ENCODE peak calls at places on chromosomes 12 and 14, in seven cellular contexts. O is MM.1S; F is heart left ventricle; U is heart right ventricle; K is naive thymus-derived CD4-positive, alpha-beta T cell; W is CD8-positive, alpha-beta memory T cell; Q is lower lobe of right lung. Y is an unnamed sample. For H3K4me1, the result is how much of the 10 kb centered on the place peaks cover.

GRCh38 chr12:48917857-48918537 is 7.3 kb downstream of the FKBP11 start:
- DNase-seq in O (peak), F (no peak), U (no peak), K (peak), W (peak), Q (no peak), Y (no peak)

GRCh38 chr12:1473418-1473817 is 121.0 kb downstream of the FBXL14 start:
- DNase-seq in O (no peak), F (no peak), U (peak), K (peak), W (peak), Q (no peak), Y (no peak)

GRCh38 chr12:113788020-113788856 is 177.9 kb downstream of the RBM19 start:
- DNase-seq in O (no peak), F (no peak), U (no peak), K (no peak), W (no peak), Q (no peak), Y (no peak)

GRCh38 chr12:5716991-5717390 is 228.1 kb downstream of the ANO2 start:
- DNase-seq in O (no peak), F (no peak), U (no peak), K (no peak), W (no peak), Q (no peak), Y (no peak)

GRCh38 chr12:109937371-109937770 is 37.3 kb downstream of the TCHP start:
- DNase-seq in O (no peak), F (no peak), U (no peak), K (no peak), W (no peak), Q (no peak), Y (no peak)

GRCh38 chr12:1993341-1993740 is 10.9 kb downstream of the DCP1B start:
- DNase-seq in O (no peak), F (no peak), U (no peak), K (no peak), W (no peak), Q (no peak), Y (peak)

GRCh38 chr14:95275507-95275906 is 44.2 kb downstream of the CLMN start:
- DNase-seq in O (no peak), F (no peak), U (no peak), K (no peak), W (no peak), Q (no peak), Y (no peak)

GRCh38 chr12:132071001-132071810 is 72.9 kb downstream of the DDX51 start:
- DNase-seq in O (no peak), F (no peak), U (no peak), K (no peak), W (no peak), Q (no peak), Y (no peak)

GRCh38 chr12:7395950-7396349 is 48.0 kb downstream of the CD163L1 start:
- DNase-seq in O (no peak), F (no peak), U (no peak), K (no peak), W (no peak), Q (no peak), Y (no peak)

GRCh38 chr14:88831285-88831684 is 6.8 kb downstream of the TTC8 start:
- DNase-seq in O (no peak), F (no peak), U (no peak), K (no peak), W (no peak), Q (no peak), Y (peak)

GRCh38 chr14:92258934-92259333 is 64.0 kb upstream of the SLC24A4 start:
- DNase-seq in O (no peak), F (no peak), U (no peak), K (no peak), W (no peak), Q (no peak), Y (no peak)

GRCh38 chr14:38808734-38809455 is 294.1 kb downstream of the SEC23A start:
- DNase-seq in O (no peak), F (no peak), U (no peak), K (no peak), W (no peak), Q (no peak), Y (no peak)

GRCh38 chr12:19430988-19431387 is 8.3 kb upstream of the AEBP2 start:
- DNase-seq in O (no peak), F (no peak), U (no peak), K (no peak), W (no peak), Q (no peak), Y (no peak)

GRCh38 chr12:116455540-116456306 is 103.5 kb upstream of the MAP1LC3B2 start:
- DNase-seq in O (no peak), F (peak), U (peak), K (no peak), W (no peak), Q (no peak), Y (peak)

GRCh38 chr12:54988402-54989054 is 4.0 kb upstream of the TESPA1 start:
- DNase-seq in O (peak), F (peak), U (peak), K (no peak), W (no peak), Q (peak), Y (no peak)

GRCh38 chr12:120642806-120643205 is 2.4 kb downstream of the CABP1 start:
- DNase-seq in O (no peak), F (no peak), U (no peak), K (no peak), W (no peak), Q (no peak), Y (no peak)

GRCh38 chr12:56541610-56542009 is 20.0 kb downstream of the RBMS2 start:
- DNase-seq in O (no peak), F (no peak), U (no peak), K (no peak), W (no peak), Q (no peak), Y (no peak)

GRCh38 chr14:75289840-75290388 is 11.3 kb downstream of the FOS start:
- DNase-seq in O (no peak), F (no peak), U (no peak), K (no peak), W (no peak), Q (no peak), Y (no peak)

GRCh38 chr14:83071888-83072501 is 1538.3 kb upstream of the SEL1L start:
- DNase-seq in O (peak), F (no peak), U (no peak), K (no peak), W (no peak), Q (no peak), Y (no peak)

GRCh38 chr12:69345077-69345476 is 3.1 kb upstream of the LYZ start:
- DNase-seq in O (no peak), F (no peak), U (no peak), K (no peak), W (no peak), Q (no peak), Y (no peak)

GRCh38 chr14:41362134-41362533 is 244.5 kb upstream of the LRFN5 start:
- DNase-seq in O (no peak), F (no peak), U (no peak), K (no peak), W (no peak), Q (no peak), Y (no peak)

GRCh38 chr12:7937867-7938506 is 2.0 kb upstream of the SLC2A3 start:
- DNase-seq in O (no peak), F (no peak), U (no peak), K (no peak), W (no peak), Q (no peak), Y (peak)

GRCh38 chr14:81453166-81453766 is 53.1 kb upstream of the STON2 start:
- DNase-seq in O (peak), F (no peak), U (no peak), K (peak), W (peak), Q (no peak), Y (no peak)

GRCh38 chr12:113310489-113310888 is 24.4 kb downstream of the SLC8B1 start:
- DNase-seq in O (no peak), F (no peak), U (no peak), K (no peak), W (no peak), Q (no peak), Y (peak)

DNA sequence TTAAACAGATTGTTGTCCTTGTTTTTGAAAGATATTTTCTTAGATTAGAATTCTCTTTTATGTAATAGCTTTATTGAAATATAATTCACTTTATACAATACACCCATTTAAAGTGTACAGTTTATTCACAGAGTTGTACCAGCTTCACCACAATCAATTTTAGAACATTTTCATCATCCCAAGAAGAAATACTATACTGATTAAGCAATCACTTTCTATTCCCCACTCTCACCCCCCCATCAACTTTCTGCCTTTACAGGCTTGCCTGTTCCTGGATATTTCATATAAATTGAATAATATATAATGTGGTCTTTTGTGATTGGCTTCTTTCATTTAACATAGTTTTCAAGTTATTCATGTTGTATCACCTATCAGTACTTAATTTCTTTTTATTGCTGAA is 44.4 kb downstream of the ARHGAP5 start:
- DNase-seq in O (no peak), F (no peak), U (no peak), K (no peak), W (no peak), Q (no peak), Y (no peak)
- H3K4me1 ChIP-seq in O (under half), F (under half), U (under half), K (under half), W (under half), Q (under half), Y (under half)

DNA sequence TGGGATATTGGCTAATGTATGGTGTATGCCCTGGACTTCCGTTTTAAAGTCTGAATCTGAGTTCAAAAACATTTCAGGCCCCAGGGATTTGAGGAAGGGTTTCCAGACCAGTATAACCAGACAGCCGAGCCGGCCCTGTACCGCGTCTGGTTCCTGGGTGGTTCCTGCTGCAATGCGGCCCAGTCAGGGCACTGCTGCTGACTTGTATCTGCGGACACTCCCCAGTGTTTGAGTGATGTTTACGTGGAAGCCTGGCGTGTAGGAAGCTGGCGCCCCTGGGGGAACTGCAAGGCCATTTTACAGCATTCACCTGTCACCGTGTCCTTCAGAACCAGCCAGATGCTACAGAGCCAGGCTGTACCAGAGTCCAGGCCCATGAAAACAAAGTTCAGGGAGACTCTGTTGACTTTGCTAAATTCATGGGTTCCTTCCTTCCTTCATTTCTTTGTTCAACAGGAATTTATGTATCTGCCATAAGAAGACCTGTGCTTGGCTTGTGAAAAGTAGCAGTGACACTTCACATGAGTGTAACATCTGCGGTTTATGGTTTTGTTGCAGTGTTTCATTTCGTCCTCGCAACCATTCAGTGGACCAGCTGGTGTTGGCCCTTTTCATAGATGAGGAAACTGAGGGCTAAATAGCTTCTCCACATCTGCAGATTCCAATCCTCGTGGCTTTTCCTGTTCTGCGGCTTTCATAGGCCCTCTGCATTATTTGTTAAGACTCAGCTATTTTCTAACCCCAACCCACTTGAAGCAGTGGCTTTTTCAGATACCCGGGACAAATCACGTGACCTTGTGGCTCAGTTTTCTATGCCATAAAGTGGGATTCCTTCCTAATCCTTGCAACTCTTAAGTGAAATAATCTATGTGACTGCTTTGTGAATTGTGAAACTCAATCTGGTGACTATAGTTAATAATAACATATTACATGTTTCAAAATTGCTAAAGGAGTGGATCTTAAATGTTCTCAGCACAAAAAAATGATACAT is 16.9 kb downstream of the EML1 start:
- DNase-seq in O (peak), F (peak), U (peak), K (no peak), W (no peak), Q (no peak), Y (no peak)
- H3K4me1 ChIP-seq in O (under half), F (under half), U (under half), K (under half), W (under half), Q (under half), Y (under half)

GRCh38 chr12:53713516-53713915 is 13.7 kb downstream of the CALCOCO1 start:
- DNase-seq in O (no peak), F (no peak), U (no peak), K (no peak), W (no peak), Q (no peak), Y (no peak)

GRCh38 chr12:53714004-53714403 is 13.2 kb downstream of the CALCOCO1 start:
- DNase-seq in O (no peak), F (no peak), U (no peak), K (no peak), W (no peak), Q (no peak), Y (no peak)

GRCh38 chr12:53710098-53710497 is 17.2 kb downstream of the CALCOCO1 start:
- DNase-seq in O (no peak), F (no peak), U (no peak), K (no peak), W (no peak), Q (no peak), Y (no peak)

GRCh38 chr12:53709671-53710070 is 17.6 kb downstream of the CALCOCO1 start:
- DNase-seq in O (no peak), F (no peak), U (no peak), K (no peak), W (no peak), Q (no peak), Y (no peak)

DNA sequence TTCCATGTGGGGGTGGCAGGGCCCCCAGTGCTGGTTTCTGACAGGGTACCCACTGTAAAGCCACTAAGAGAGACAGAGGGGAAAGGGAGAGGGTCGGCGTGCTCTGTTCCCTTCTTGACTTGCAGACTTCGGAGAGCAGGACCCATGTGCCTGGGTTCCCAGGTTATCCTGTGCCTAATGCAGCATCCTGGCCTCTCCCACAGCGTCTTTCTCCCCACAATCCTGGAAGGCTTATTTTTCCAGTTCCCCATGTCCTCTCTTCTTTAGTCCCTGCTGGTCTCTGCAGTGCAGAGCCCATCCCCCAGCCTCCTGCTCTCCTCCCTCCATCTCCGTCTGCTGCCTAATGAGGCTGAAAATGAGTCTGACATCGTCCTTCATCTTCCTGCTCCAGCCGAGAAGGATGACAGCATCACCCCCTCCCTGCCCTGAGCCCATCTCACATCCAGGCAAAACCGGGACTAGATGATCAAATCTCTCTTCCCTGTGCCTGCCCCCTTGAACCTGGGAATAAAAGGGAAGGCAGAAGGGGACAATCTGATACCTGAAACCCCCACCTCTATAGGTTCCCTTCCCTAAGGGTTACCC is 15.1 kb downstream of the CALCOCO1 start:
- DNase-seq in O (no peak), F (no peak), U (no peak), K (no peak), W (no peak), Q (no peak), Y (no peak)
- H3K4me1 ChIP-seq in O (under half), F (under half), U (under half), K (under half), W (under half), Q (under half), Y (under half)

DNA sequence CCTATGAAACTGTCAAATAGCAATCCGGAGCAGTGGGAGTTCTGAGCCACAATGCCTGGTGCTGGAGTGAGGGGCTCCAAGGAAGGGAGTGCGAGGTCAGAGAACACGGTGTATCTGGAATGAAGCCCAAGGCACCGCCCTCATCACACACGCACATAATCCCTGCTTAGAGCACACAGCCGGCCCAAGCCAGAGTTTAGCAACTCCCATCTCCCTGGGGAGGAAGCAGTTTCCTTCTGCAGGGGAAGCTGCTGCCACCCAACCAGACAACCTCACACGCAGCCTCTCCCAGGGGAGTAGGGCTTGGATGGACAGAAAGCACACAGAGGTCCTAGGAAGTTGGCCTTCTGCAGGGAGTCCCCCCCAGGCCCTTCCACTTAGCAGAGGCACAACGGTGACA is 31.3 kb downstream of the ACTN1 start:
- DNase-seq in O (no peak), F (peak), U (peak), K (no peak), W (no peak), Q (no peak), Y (peak)
- H3K4me1 ChIP-seq in O (under half), F (under half), U (half or more), K (under half), W (half or more), Q (half or more), Y (half or more)

GRCh38 chr14:64704145-64704742 is at the start of gene PLEKHG3:
- DNase-seq in O (no peak), F (peak), U (peak), K (no peak), W (peak), Q (peak), Y (peak)
- H3K4me1 ChIP-seq in O (under half), F (under half), U (under half), K (under half), W (half or more), Q (half or more), Y (under half)

GRCh38 chr12:14934511-14934910 is 3.8 kb downstream of the ERP27 start:
- DNase-seq in O (no peak), F (no peak), U (no peak), K (no peak), W (no peak), Q (no peak), Y (no peak)

GRCh38 chr12:14931359-14931758 is 7.0 kb downstream of the ERP27 start:
- DNase-seq in O (no peak), F (no peak), U (no peak), K (no peak), W (no peak), Q (no peak), Y (peak)

GRCh38 chr12:14930299-14930698 is 8.0 kb downstream of the ERP27 start:
- DNase-seq in O (no peak), F (no peak), U (no peak), K (no peak), W (no peak), Q (no peak), Y (no peak)

GRCh38 chr12:14928946-14929345 is 9.4 kb downstream of the ERP27 start:
- DNase-seq in O (no peak), F (no peak), U (no peak), K (no peak), W (no peak), Q (no peak), Y (no peak)

DNA sequence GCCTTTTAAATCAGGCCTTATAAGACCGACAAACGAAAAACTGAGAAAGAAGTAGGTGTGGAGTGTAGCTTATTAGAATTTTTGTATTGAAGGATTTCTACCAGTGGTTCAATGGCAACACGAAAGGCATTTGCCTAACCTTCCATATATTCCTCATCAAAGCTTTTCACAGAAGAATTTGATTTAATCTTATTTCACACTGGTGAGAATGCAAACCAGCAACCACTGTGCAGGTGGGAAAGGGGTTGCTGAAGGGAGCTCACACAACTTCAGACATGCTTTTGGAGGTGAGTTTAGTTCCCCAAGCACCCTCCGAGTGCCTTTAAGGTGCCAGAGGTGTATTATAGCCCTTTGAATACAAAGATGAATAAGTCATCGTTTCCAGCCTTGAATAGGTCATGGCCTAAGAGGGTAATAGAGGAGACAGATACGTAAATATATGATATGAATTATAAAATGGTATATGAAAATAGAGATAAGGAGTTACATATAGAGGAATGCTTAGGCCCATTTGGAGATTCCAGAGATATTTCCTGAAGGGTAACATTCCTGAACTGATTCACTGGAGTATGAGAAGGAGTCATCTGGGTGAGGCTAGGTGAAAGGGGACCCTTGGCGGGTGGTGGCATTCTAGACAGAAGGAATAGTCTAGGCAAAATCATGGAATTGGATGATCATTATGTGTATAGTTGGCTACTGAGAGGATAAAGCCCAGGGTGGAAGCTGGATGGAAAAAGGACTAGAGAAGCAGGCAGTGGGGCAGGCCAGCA is 6.4 kb downstream of the ERP27 start:
- DNase-seq in O (no peak), F (no peak), U (no peak), K (no peak), W (no peak), Q (no peak), Y (no peak)
- H3K4me1 ChIP-seq in O (under half), F (under half), U (under half), K (under half), W (under half), Q (under half), Y (under half)

GRCh38 chr14:61493996-61494395 is 172.6 kb downstream of the PRKCH start:
- DNase-seq in O (no peak), F (no peak), U (no peak), K (no peak), W (no peak), Q (no peak), Y (no peak)

GRCh38 chr14:61492474-61492873 is 171.1 kb downstream of the PRKCH start:
- DNase-seq in O (no peak), F (no peak), U (no peak), K (no peak), W (no peak), Q (no peak), Y (no peak)

GRCh38 chr14:61491876-61492440 is 170.6 kb downstream of the PRKCH start:
- DNase-seq in O (no peak), F (no peak), U (no peak), K (no peak), W (no peak), Q (no peak), Y (no peak)

GRCh38 chr14:61491224-61491623 is 169.8 kb downstream of the PRKCH start:
- DNase-seq in O (no peak), F (no peak), U (no peak), K (no peak), W (no peak), Q (no peak), Y (no peak)

GRCh38 chr14:61493239-61493638 is 171.9 kb downstream of the PRKCH start:
- DNase-seq in O (no peak), F (no peak), U (no peak), K (no peak), W (no peak), Q (no peak), Y (peak)
- H3K4me1 ChIP-seq in O (under half), F (under half), U (under half), K (under half), W (under half), Q (under half), Y (under half)

GRCh38 chr12:122894173-122895121 is 1.5 kb downstream of the VPS37B start:
- DNase-seq in O (no peak), F (no peak), U (no peak), K (no peak), W (peak), Q (peak), Y (no peak)
- H3K4me1 ChIP-seq in O (under half), F (under half), U (half or more), K (half or more), W (half or more), Q (half or more), Y (under half)

GRCh38 chr12:94638521-94638920 is 11.8 kb downstream of the TMCC3 start:
- DNase-seq in O (peak), F (no peak), U (no peak), K (no peak), W (no peak), Q (no peak), Y (no peak)
- H3K4me1 ChIP-seq in O (under half), F (under half), U (under half), K (under half), W (under half), Q (under half), Y (under half)